ENCODE peak calls at places on chromosomes 13 and 19, in five cellular contexts. Y is A673; Z is CD8-positive, alpha-beta T cell; J is suprapubic skin; E is GM23248. Q is an unnamed sample. For H3K4me1, the result is how much of the 10 kb centered on the place peaks cover.

GRCh38 chr19:31118292-31118925 is 230.8 kb downstream of the TSHZ3 start:
- DNase-seq in Y (no peak), Z (no peak), J (no peak), E (no peak), Q (no peak)

GRCh38 chr19:48741222-48741999 is 1.0 kb upstream of the RASIP1 start:
- DNase-seq in Y (peak), Z (no peak), J (no peak), E (peak), Q (no peak)

GRCh38 chr13:73602295-73602694 is 531.9 kb downstream of the KLF12 start:
- DNase-seq in Y (peak), Z (no peak), J (no peak), E (peak), Q (no peak)

GRCh38 chr19:22784051-22784450 is at the start of gene ZNF99:
- DNase-seq in Y (no peak), Z (no peak), J (peak), E (no peak), Q (no peak)

GRCh38 chr13:44191504-44192171 is 182.0 kb upstream of the SERP2 start:
- DNase-seq in Y (peak), Z (peak), J (no peak), E (peak), Q (no peak)

GRCh38 chr19:2167896-2168618 is 4.3 kb downstream of the DOT1L start:
- DNase-seq in Y (no peak), Z (no peak), J (no peak), E (peak), Q (no peak)

GRCh38 chr19:8396563-8397203 is 6.5 kb downstream of the RAB11B start:
- DNase-seq in Y (peak), Z (peak), J (peak), E (peak), Q (peak)

GRCh38 chr13:113786262-113786841 is 27.3 kb downstream of the TMEM255B start:
- DNase-seq in Y (no peak), Z (peak), J (no peak), E (peak), Q (no peak)

GRCh38 chr19:2495130-2495641 is 19.3 kb downstream of the GADD45B start:
- DNase-seq in Y (no peak), Z (no peak), J (peak), E (peak), Q (no peak)

GRCh38 chr19:33241530-33242101 is 16.0 kb upstream of the SLC7A10 start:
- DNase-seq in Y (no peak), Z (no peak), J (peak), E (peak), Q (no peak)

GRCh38 chr19:1651061-1651547 is 1.3 kb downstream of the TCF3 start:
- DNase-seq in Y (peak), Z (peak), J (no peak), E (peak), Q (peak)

GRCh38 chr19:13100031-13100588 is 2.5 kb downstream of the LYL1 start:
- DNase-seq in Y (no peak), Z (peak), J (no peak), E (peak), Q (peak)

GRCh38 chr19:1719519-1719918 is 33.8 kb upstream of the ONECUT3 start:
- DNase-seq in Y (no peak), Z (no peak), J (no peak), E (no peak), Q (no peak)

GRCh38 chr13:98301721-98302120 is 124.7 kb upstream of the RNF113B start:
- DNase-seq in Y (no peak), Z (no peak), J (no peak), E (peak), Q (no peak)

GRCh38 chr19:13526552-13526951 is 20.3 kb upstream of the CACNA1A start:
- DNase-seq in Y (peak), Z (no peak), J (no peak), E (peak), Q (no peak)

GRCh38 chr13:31245974-31246373 is 46.2 kb downstream of the B3GLCT start:
- DNase-seq in Y (no peak), Z (no peak), J (no peak), E (no peak), Q (no peak)

GRCh38 chr19:4497770-4498389 is 20.4 kb downstream of the PLIN4 start:
- DNase-seq in Y (no peak), Z (no peak), J (no peak), E (no peak), Q (no peak)

GRCh38 chr19:17107546-17108452 is 32.2 kb downstream of the MYO9B start:
- DNase-seq in Y (peak), Z (no peak), J (peak), E (peak), Q (no peak)

GRCh38 chr13:97855570-97855970 is 97.9 kb upstream of the IPO5 start:
- DNase-seq in Y (peak), Z (no peak), J (no peak), E (peak), Q (no peak)

GRCh38 chr19:5191091-5191490 is 149.5 kb downstream of the PTPRS start:
- DNase-seq in Y (no peak), Z (no peak), J (no peak), E (no peak), Q (no peak)

GRCh38 chr13:79710376-79710775 is 229.4 kb downstream of the NDFIP2 start:
- DNase-seq in Y (peak), Z (no peak), J (no peak), E (peak), Q (no peak)

GRCh38 chr19:57888107-57888493 is 737 bp downstream of the ZNF814 start:
- DNase-seq in Y (peak), Z (no peak), J (no peak), E (peak), Q (no peak)

GRCh38 chr13:29754486-29754806 is 96.0 kb downstream of the UBL3 start:
- DNase-seq in Y (peak), Z (no peak), J (no peak), E (peak), Q (no peak)

GRCh38 chr13:108322206-108322824 is 52.8 kb downstream of the TNFSF13B start:
- DNase-seq in Y (peak), Z (no peak), J (no peak), E (peak), Q (no peak)
- H3K4me1 ChIP-seq in Y (under half), Z (under half), J (under half), E (under half), Q (under half)

DNA sequence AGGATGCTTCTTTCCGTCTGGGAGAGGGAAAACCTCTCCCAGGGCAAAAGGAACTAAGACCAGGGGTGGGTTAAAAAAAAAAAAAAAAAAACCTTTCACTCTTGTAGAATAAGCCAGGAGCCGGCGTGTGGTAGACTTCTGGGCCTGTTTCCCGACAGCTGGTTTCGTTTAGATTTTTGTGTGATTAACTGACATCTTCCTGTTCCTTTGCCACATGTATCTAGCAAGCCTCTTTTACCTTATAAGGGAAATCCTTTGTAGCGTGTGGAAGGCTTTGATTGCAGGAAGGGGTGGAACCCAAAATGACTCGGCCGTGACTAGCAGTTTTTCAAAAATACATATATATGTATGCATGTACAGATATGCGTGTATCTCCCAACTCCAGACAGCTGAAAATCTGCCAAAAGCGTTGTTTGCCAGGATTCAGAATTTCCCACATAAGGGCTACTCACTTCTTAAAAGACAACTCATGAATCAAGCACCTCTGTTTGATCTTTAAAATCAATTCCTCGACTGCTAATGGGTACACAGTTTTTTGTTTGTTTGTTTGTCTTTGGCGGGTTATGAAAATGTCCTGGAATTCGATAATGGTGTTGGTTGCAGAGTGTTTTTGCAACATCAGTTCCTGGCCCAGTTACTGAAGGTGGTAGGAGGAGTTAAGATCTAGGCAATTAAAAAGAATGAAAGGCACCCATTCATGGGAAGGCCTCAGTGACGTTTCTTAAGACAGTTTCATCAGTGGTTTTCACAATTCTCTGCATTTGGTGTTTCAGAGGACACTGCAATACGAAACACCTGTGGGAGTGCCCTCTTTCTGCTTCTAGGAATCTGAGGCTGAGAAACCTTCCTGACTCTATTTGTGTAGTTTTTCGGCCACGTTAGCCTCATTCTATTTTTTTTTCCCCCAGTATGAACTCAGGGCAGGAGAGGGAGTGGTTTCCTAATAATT is 2.7 kb downstream of the TPM4 start:
- DNase-seq in Y (peak), Z (peak), J (peak), E (peak), Q (peak)
- H3K4me1 ChIP-seq in Y (under half), Z (half or more), J (half or more), E (under half), Q (under half)

GRCh38 chr19:18477042-18477760 is 39.3 kb upstream of the ISYNA1 start:
- DNase-seq in Y (peak), Z (no peak), J (no peak), E (peak), Q (no peak)
- H3K4me1 ChIP-seq in Y (under half), Z (half or more), J (half or more), E (under half), Q (half or more)

GRCh38 chr13:93226623-93227279 is at the start of gene GPC6:
- DNase-seq in Y (peak), Z (no peak), J (no peak), E (peak), Q (no peak)
- H3K4me1 ChIP-seq in Y (under half), Z (under half), J (under half), E (under half), Q (under half)

DNA sequence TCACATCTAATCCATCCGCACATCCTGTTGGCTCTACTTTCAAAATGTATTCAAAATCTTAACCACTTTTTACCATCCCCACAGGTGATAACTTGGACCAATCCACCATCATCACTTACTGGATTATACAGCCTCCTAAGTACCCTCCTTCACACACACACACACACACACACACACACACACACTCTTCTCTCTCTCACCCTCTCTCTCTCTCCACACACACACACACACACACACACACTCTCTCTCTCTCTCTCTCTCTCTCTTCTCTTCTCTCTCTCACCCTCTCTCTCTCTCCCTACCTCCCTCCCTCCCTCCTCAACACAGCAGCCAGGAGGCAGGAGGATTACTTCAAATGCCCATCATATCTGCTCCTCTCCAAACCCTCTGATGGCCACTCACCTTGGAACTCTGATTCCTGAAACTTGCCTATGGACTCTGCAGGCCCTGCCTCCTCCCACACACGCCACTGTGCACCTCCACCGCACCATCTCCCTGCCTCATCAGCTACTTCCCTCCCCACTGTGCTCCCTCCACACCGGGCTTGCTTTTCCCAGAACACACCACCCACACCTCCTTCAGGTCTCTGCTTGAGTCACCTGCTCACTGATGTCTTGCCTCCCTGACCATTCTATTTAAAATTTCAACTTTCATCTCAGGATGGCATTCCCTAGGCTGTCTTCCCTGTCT is 39.7 kb downstream of the RCBTB2 start:
- DNase-seq in Y (no peak), Z (peak), J (no peak), E (peak), Q (no peak)
- H3K4me1 ChIP-seq in Y (under half), Z (half or more), J (under half), E (under half), Q (under half)

GRCh38 chr19:19602713-19603320 is 15.7 kb downstream of the PBX4 start:
- DNase-seq in Y (no peak), Z (no peak), J (no peak), E (no peak), Q (no peak)
- H3K4me1 ChIP-seq in Y (under half), Z (half or more), J (under half), E (under half), Q (half or more)

GRCh38 chr19:35742121-35742724 is at the start of gene IGFLR1:
- DNase-seq in Y (no peak), Z (peak), J (no peak), E (no peak), Q (peak)

GRCh38 chr19:35744688-35745327 is 410 bp downstream of the U2AF1L4 start:
- DNase-seq in Y (peak), Z (peak), J (peak), E (peak), Q (peak)

GRCh38 chr19:35745328-35746086 is at the start of the genes PSENEN and U2AF1L4:
- DNase-seq in Y (peak), Z (peak), J (peak), E (peak), Q (peak)

GRCh38 chr19:35744335-35744687 is 907 bp downstream of the U2AF1L4 start:
- DNase-seq in Y (no peak), Z (no peak), J (no peak), E (no peak), Q (no peak)

GRCh38 chr19:35743640-35744306 is 1.4 kb downstream of the U2AF1L4 start:
- DNase-seq in Y (no peak), Z (no peak), J (no peak), E (no peak), Q (no peak)
- H3K4me1 ChIP-seq in Y (under half), Z (half or more), J (under half), E (under half), Q (under half)

DNA sequence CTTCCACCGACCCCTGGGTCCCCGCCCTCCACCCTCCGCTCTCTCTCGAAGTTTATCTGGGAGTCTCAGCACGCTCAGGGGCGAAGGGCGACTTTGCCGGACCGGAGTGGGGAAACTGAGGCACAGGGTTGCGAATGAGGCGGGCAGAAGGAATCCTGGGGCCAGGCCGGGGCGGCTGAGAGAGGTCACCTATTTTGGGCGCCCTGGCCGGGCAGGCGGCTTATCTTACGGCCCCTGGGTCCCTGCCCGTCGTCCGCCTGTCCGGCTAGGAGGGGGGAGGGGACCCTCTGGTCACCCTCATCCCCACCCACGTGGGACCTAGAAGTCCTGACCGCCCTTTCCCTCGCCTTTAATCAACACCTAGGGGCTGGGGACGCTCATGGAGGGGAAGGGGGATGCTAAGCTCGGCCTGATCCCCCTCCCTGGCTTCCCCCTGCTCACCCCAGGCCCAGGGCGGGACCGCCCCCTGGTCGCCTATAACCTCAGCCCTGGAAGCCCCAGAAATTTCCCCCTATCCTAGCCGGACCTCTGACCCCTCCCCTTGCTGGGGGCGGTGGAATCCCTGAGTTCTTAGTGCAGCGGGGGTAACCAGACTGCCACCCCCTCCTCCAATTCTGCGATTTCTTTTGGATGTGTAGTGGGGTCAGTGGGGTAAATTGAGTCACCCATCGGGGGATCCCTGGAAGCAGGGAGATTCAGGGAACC is 556 bp downstream of the TRIP10 start:
- DNase-seq in Y (no peak), Z (no peak), J (no peak), E (peak), Q (no peak)
- H3K4me1 ChIP-seq in Y (under half), Z (under half), J (half or more), E (under half), Q (under half)

GRCh38 chr13:99980201-99981114 is 1.1 kb upstream of the ZIC2 start:
- DNase-seq in Y (peak), Z (peak), J (peak), E (peak), Q (peak)
- H3K4me1 ChIP-seq in Y (under half), Z (under half), J (half or more), E (under half), Q (under half)

GRCh38 chr19:27647423-27647822 is 1565.5 kb downstream of the UQCRFS1 start:
- DNase-seq in Y (no peak), Z (no peak), J (no peak), E (no peak), Q (no peak)
- H3K4me1 ChIP-seq in Y (under half), Z (under half), J (under half), E (under half), Q (under half)